ENCODE peak calls at places on chromosomes 2 and 18, in ten cellular contexts. T is uterus, A is AG10803, W is Peyer's patch, B is lower lobe of right lung, R is heart right ventricle, O is D721Med, P is ovary, D is RWPE1, J is mesothelial cell of epicardium. F is an unnamed sample.

GRCh38 chr2:170965446-170966225 is 36.6 kb downstream of the GORASP2 start:
- DNase-seq in T (no peak), A (no peak), W (no peak), B (no peak), R (no peak), O (no peak), P (no peak), D (peak; percentile 72), J (no peak), F (no peak)

GRCh38 chr2:241158546-241158900 is 8.3 kb downstream of the PPP1R7 start:
- DNase-seq in T (no peak), A (no peak), W (no peak), B (no peak), R (no peak), O (no peak), P (no peak), D (no peak), J (no peak), F (no peak)

GRCh38 chr2:177889812-177890460 is 182.6 kb downstream of the PDE11A start:
- DNase-seq in T (no peak), A (no peak), W (no peak), B (no peak), R (no peak), O (no peak), P (no peak), D (no peak), J (no peak), F (no peak)

GRCh38 chr2:228599297-228599696 is 417.8 kb upstream of the SPHKAP start:
- DNase-seq in T (no peak), A (no peak), W (no peak), B (no peak), R (no peak), O (no peak), P (no peak), D (no peak), J (no peak), F (no peak)

GRCh38 chr2:117378653-117379052 is 435.8 kb upstream of the DDX18 start:
- DNase-seq in T (no peak), A (no peak), W (no peak), B (no peak), R (no peak), O (no peak), P (no peak), D (no peak), J (no peak), F (no peak)

GRCh38 chr2:235373171-235373570 is 120.7 kb upstream of the AGAP1 start:
- DNase-seq in T (no peak), A (no peak), W (no peak), B (no peak), R (no peak), O (no peak), P (no peak), D (no peak), J (no peak), F (no peak)

GRCh38 chr18:79439201-79440023 is 43.7 kb downstream of the NFATC1 start:
- DNase-seq in T (peak; percentile 54), A (peak; percentile 75), W (no peak), B (no peak), R (no peak), O (no peak), P (no peak), D (no peak), J (no peak), F (no peak)

GRCh38 chr2:70927641-70928040 is 8.1 kb upstream of the ATP6V1B1 start:
- DNase-seq in T (no peak), A (no peak), W (no peak), B (no peak), R (no peak), O (no peak), P (no peak), D (no peak), J (peak; percentile 13), F (no peak)

GRCh38 chr2:237533668-237534138 is 32.7 kb upstream of the PRLH start:
- DNase-seq in T (no peak), A (peak; percentile 5), W (no peak), B (no peak), R (no peak), O (no peak), P (no peak), D (peak; percentile 47), J (no peak), F (no peak)

GRCh38 chr2:241120440-241120839 is 18.4 kb upstream of the MTERF4 start:
- DNase-seq in T (no peak), A (no peak), W (no peak), B (no peak), R (no peak), O (no peak), P (no peak), D (no peak), J (no peak), F (no peak)

GRCh38 chr2:54206596-54206995 is 49.4 kb downstream of the TSPYL6 start:
- DNase-seq in T (no peak), A (peak; percentile 39), W (no peak), B (no peak), R (no peak), O (no peak), P (no peak), D (peak; percentile 8), J (no peak), F (no peak)

GRCh38 chr2:64212346-64212745 is 68.1 kb upstream of the PELI1 start:
- DNase-seq in T (no peak), A (peak; percentile 83), W (no peak), B (no peak), R (no peak), O (no peak), P (no peak), D (no peak), J (no peak), F (no peak)

GRCh38 chr2:23618696-23619530 is 233.9 kb downstream of the KLHL29 start:
- DNase-seq in T (no peak), A (no peak), W (no peak), B (peak; percentile 18), R (no peak), O (no peak), P (peak; percentile 16), D (peak; percentile 12), J (no peak), F (no peak)

GRCh38 chr2:23616630-23617029 is 231.7 kb downstream of the KLHL29 start:
- DNase-seq in T (no peak), A (no peak), W (no peak), B (peak; percentile 45), R (no peak), O (no peak), P (peak; percentile 61), D (no peak), J (no peak), F (no peak)

GRCh38 chr2:23618265-23618664 is 233.3 kb downstream of the KLHL29 start:
- DNase-seq in T (no peak), A (no peak), W (no peak), B (peak; percentile 32), R (no peak), O (no peak), P (peak; percentile 20), D (no peak), J (no peak), F (no peak)

GRCh38 chr2:23617817-23618216 is 232.8 kb downstream of the KLHL29 start:
- DNase-seq in T (peak; percentile 76), A (no peak), W (no peak), B (no peak), R (no peak), O (no peak), P (no peak), D (no peak), J (no peak), F (no peak)

GRCh38 chr2:23617167-23617787 is 232.3 kb downstream of the KLHL29 start:
- DNase-seq in T (peak; percentile 84), A (peak; percentile 81), W (no peak), B (peak; percentile 68), R (no peak), O (no peak), P (peak; percentile 77), D (no peak), J (peak; percentile 53), F (no peak)
- TF ChIP-seq CTCF in T (peak; percentile 78), A (peak; percentile 84), W (peak; percentile 17), B (peak; percentile 44), R (peak; percentile 16), O (no peak), P (peak; percentile 87), D (no peak), J (no peak), F (no peak)

DNA sequence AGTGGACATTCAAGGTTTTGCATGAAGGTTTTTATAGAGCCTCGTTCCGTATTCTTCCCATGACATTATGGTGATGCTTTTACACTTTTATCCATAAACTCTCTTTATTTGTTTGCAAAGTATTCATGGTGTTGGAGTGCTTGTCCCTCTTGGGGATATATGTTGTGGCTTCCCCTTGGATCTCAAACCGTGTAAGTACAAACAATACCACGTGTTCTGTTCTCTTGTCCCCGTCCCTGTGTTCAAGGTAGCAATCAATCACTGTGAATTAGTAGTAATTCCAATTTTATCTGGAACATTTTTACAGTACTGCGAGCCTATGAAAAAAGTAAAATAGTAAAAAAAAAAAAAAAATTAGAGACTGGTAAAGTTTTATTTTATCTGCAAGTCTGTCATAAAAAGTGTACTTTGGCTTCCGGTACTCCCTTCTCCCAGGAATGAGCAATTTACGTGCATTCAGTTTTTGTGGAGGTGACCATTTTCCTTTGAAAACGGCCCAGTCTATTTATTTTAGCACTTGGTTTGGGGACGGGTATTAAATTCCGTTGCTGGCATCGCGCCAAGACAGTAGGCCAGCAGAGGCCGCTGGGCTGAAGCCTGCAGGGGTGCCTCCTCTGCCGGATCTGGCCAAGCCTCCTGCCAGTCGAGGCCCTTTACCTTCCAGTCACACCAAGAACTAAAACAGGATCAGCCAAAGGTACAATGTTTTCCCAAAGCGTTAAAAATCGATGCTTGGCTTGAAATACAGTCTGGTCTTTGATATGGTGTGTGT is 175.7 kb downstream of the SOCS6 start:
- DNase-seq in T (peak; percentile 44), A (peak; percentile 52), W (peak; percentile 26), B (peak; percentile 82), R (peak; percentile 73), O (peak; percentile 64), P (peak; percentile 58), D (peak; percentile 59), J (peak; percentile 77), F (peak; percentile 22)
- TF ChIP-seq CTCF in T (no peak), A (peak; percentile 49), W (peak; percentile 45), B (no peak), R (no peak), O (peak; percentile 17), P (no peak), D (peak; percentile 18), J (no peak), F (no peak)

DNA sequence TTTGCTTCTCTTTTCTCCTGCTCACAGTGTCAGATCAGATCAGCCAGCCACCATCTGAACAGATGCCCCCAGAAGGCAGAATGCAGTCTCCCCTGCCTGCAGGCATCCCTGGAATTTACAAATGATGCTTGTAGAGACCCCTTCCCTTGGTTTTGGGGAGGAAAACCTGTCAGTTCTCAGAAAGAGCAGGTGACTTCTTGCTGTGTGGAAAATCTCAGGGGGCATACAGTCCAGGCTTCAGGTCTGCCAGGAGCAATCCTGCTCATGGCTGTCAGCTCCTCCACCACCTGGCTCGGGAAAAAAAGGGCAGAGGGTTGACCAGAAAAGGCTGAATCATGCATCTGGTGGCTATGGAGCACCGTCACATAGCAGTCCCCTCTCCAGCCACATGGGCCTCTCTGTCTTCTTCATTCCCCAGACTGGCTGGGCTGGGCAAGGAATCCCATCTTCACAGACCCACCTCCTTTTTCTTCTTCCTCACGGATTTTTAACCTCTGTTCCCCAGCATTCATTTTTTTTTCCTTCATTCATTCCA is 107.0 kb downstream of the KCNF1 start:
- DNase-seq in T (no peak), A (no peak), W (no peak), B (no peak), R (no peak), O (no peak), P (no peak), D (no peak), J (no peak), F (no peak)
- TF ChIP-seq CTCF in T (no peak), A (no peak), W (no peak), B (no peak), R (no peak), O (no peak), P (no peak), D (no peak), J (no peak), F (no peak)

GRCh38 chr2:207423886-207424285 is 105.9 kb upstream of the CREB1 start:
- DNase-seq in T (no peak), A (peak; percentile 87), W (no peak), B (no peak), R (no peak), O (no peak), P (no peak), D (no peak), J (no peak), F (peak; percentile 61)
- TF ChIP-seq CTCF in T (no peak), A (no peak), W (no peak), B (no peak), R (no peak), O (no peak), P (no peak), D (no peak), J (no peak), F (no peak)